ENCODE peak calls at places on chromosomes 13 and 19, in five cellular contexts. P is neural progenitor cell, Z is mammary epithelial cell, G is astrocyte, X is HCT116. F is an unnamed sample.

GRCh38 chr19:35213678-35214632 is 14.6 kb downstream of the FAM187B start:
- DNase-seq in P (no peak), Z (peak; percentile 94), G (peak; percentile 7), X (peak; percentile 87), F (peak; percentile 76)

GRCh38 chr19:56109216-56109615 is 11.9 kb downstream of the ZNF787 start:
- DNase-seq in P (no peak), Z (no peak), G (no peak), X (no peak), F (no peak)

GRCh38 chr13:109652536-109652935 is 133.8 kb downstream of the IRS2 start:
- DNase-seq in P (no peak), Z (peak; percentile 32), G (no peak), X (no peak), F (no peak)

GRCh38 chr13:29883941-29884518 is 33.6 kb upstream of the UBL3 start:
- DNase-seq in P (no peak), Z (no peak), G (peak; percentile 33), X (no peak), F (no peak)

GRCh38 chr19:42140125-42140754 is 8.0 kb upstream of the POU2F2 start:
- DNase-seq in P (peak; percentile 90), Z (peak; percentile 39), G (peak; percentile 43), X (no peak), F (peak; percentile 66)

GRCh38 chr13:33789067-33789606 is 28.8 kb upstream of the RFC3 start:
- DNase-seq in P (no peak), Z (no peak), G (no peak), X (no peak), F (no peak)

GRCh38 chr19:41871573-41872383 is 5.3 kb upstream of the CD79A start:
- DNase-seq in P (no peak), Z (no peak), G (no peak), X (no peak), F (no peak)

GRCh38 chr19:2923510-2923909 is 21.3 kb downstream of the ZNF77 start:
- DNase-seq in P (no peak), Z (peak; percentile 71), G (peak; percentile 20), X (no peak), F (peak; percentile 30)

GRCh38 chr19:862529-863304 is 3.3 kb downstream of the CFD start:
- DNase-seq in P (peak; percentile 88), Z (peak; percentile 37), G (no peak), X (no peak), F (peak; percentile 56)

GRCh38 chr13:39862891-39863290 is 207.4 kb downstream of the COG6 start:
- DNase-seq in P (no peak), Z (no peak), G (no peak), X (no peak), F (no peak)

GRCh38 chr19:4575267-4575793 is 15.8 kb upstream of the SEMA6B start:
- DNase-seq in P (peak; percentile 36), Z (peak; percentile 69), G (peak; percentile 78), X (no peak), F (peak; percentile 85)

GRCh38 chr13:75482070-75482819 is at the start of gene TBC1D4:
- DNase-seq in P (peak; percentile 97), Z (peak; percentile 92), G (peak; percentile 82), X (peak; percentile 76), F (peak; percentile 90)

GRCh38 chr19:42078538-42079275 is 2.7 kb downstream of the ZNF574 start:
- DNase-seq in P (no peak), Z (no peak), G (no peak), X (no peak), F (no peak)

GRCh38 chr13:101552797-101553196 is 100.3 kb downstream of the ITGBL1 start:
- DNase-seq in P (no peak), Z (peak; percentile 25), G (peak; percentile 42), X (no peak), F (peak; percentile 57)

GRCh38 chr19:29769997-29770396 is 41.8 kb upstream of the CCNE1 start:
- DNase-seq in P (no peak), Z (no peak), G (no peak), X (no peak), F (no peak)
- H3K4me1 ChIP-seq in P (peaks cover 4% of the 10 kb centered on the region), Z (no peaks in the 10 kb centered on the region), G (no peaks in the 10 kb centered on the region), X (peaks cover 8% of the 10 kb centered on the region), F (no peaks in the 10 kb centered on the region)

GRCh38 chr13:94713556-94714182 is 1.3 kb upstream of the SOX21 start:
- DNase-seq in P (no peak), Z (no peak), G (no peak), X (no peak), F (no peak)
- TF ChIP-seq EZH2 in P (no peak), Z (no peak), G (no peak), X (no peak), F (peak; percentile 75)

DNA sequence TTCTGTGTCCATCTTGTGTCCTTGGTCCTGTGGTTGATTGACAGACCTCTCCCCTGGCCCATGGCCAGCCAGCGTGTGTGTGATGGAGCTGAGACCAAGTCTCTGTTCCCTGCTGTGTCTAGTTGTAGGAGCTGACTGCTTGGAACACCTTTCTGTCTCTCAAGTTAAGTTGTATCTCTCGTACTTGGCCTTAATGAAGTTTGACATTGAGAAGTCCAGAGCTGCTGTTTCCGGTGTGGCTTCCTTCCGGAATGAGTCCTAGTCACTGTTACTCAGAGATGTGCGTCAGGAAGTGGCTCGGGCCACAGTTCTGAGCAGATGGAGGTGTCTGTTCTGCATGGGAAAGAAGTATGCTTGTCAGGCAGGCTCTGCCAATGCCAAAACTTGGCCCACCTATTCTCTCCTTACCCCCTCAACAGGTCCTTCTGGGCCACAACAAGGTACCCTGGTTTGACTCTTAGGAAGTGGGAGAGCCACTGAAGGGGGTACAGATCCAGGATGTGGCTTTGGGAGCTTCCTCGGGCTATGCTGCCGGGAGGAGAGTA is 54.3 kb downstream of the GATAD2A start:
- DNase-seq in P (no peak), Z (no peak), G (peak; percentile 64), X (no peak), F (peak; percentile 58)
- H3K4me1 ChIP-seq in P (peaks cover 58% of the 10 kb centered on the region), Z (peaks cover 54% of the 10 kb centered on the region), G (peaks cover 65% of the 10 kb centered on the region), X (peaks cover 17% of the 10 kb centered on the region), F (peaks cover 62% of the 10 kb centered on the region)

GRCh38 chr13:72645521-72645920 is 81.9 kb downstream of the MZT1 start:
- DNase-seq in P (no peak), Z (no peak), G (no peak), X (no peak), F (no peak)
- TF ChIP-seq EZH2 in P (no peak), Z (no peak), G (no peak), X (no peak), F (no peak)

GRCh38 chr19:18449552-18449951 is 11.6 kb upstream of the ISYNA1 start:
- DNase-seq in P (no peak), Z (no peak), G (no peak), X (no peak), F (no peak)

GRCh38 chr19:18445252-18445948 is 7.5 kb upstream of the ISYNA1 start:
- DNase-seq in P (no peak), Z (no peak), G (no peak), X (no peak), F (no peak)

GRCh38 chr19:18446145-18446810 is 8.3 kb upstream of the ISYNA1 start:
- DNase-seq in P (no peak), Z (no peak), G (no peak), X (no peak), F (no peak)

GRCh38 chr19:18444513-18444912 is 6.6 kb upstream of the ISYNA1 start:
- DNase-seq in P (no peak), Z (no peak), G (no peak), X (no peak), F (no peak)

GRCh38 chr19:18446811-18447359 is 9.0 kb upstream of the ISYNA1 start:
- DNase-seq in P (no peak), Z (no peak), G (no peak), X (no peak), F (no peak)
- H3K4me1 ChIP-seq in P (no peaks in the 10 kb centered on the region), Z (peaks cover 2% of the 10 kb centered on the region), G (peaks cover 4% of the 10 kb centered on the region), X (no peaks in the 10 kb centered on the region), F (peaks cover 3% of the 10 kb centered on the region)